ENCODE peak calls at places on chromosomes 13 and 19, in five cellular contexts. One of them, this sample, is unnamed.

GRCh38 chr13:26074706-26075105 is 22.9 kb upstream of the SHISA2 start:
- DNase-seq in fibroblast of lung: no peak
- DNase-seq in NCI-H2081: no peak
- DNase-seq in aorta: no peak
- DNase-seq in iris pigment epithelial cell: peak; percentile 26
- DNase-seq in this sample: no peak

GRCh38 chr13:41470187-41470586 is 12.8 kb downstream of the RGCC start:
- DNase-seq in aorta: no peak
- DNase-seq in NCI-H2081: no peak
- DNase-seq in iris pigment epithelial cell: no peak
- DNase-seq in fibroblast of lung: no peak
- DNase-seq in this sample: no peak

GRCh38 chr19:10895920-10896319 is 24.6 kb downstream of the CARM1 start:
- DNase-seq in iris pigment epithelial cell: no peak
- DNase-seq in NCI-H2081: no peak
- DNase-seq in fibroblast of lung: no peak
- DNase-seq in aorta: no peak
- DNase-seq in this sample: no peak

GRCh38 chr19:45311640-45312039 is 11.0 kb downstream of the CKM start:
- DNase-seq in aorta: peak; percentile 67
- DNase-seq in NCI-H2081: no peak
- DNase-seq in fibroblast of lung: no peak
- DNase-seq in iris pigment epithelial cell: no peak
- DNase-seq in this sample: no peak

GRCh38 chr13:113232208-113233003 is 23.0 kb downstream of the CUL4A start:
- DNase-seq in NCI-H2081: no peak
- DNase-seq in aorta: no peak
- DNase-seq in fibroblast of lung: no peak
- DNase-seq in iris pigment epithelial cell: no peak
- DNase-seq in this sample: no peak

GRCh38 chr19:51729781-51730180 is 6.0 kb upstream of the HAS1 start:
- DNase-seq in aorta: no peak
- DNase-seq in fibroblast of lung: no peak
- DNase-seq in NCI-H2081: no peak
- DNase-seq in iris pigment epithelial cell: no peak
- DNase-seq in this sample: no peak

GRCh38 chr19:54218960-54219661 is 3.7 kb downstream of the LILRB3 start:
- DNase-seq in iris pigment epithelial cell: no peak
- DNase-seq in NCI-H2081: no peak
- DNase-seq in aorta: no peak
- DNase-seq in fibroblast of lung: no peak
- DNase-seq in this sample: no peak

GRCh38 chr13:45055902-45056648 is 64.2 kb upstream of the GTF2F2 start:
- DNase-seq in aorta: no peak
- DNase-seq in NCI-H2081: no peak
- DNase-seq in iris pigment epithelial cell: peak; percentile 47
- DNase-seq in fibroblast of lung: peak; percentile 72
- DNase-seq in this sample: no peak

GRCh38 chr19:6811906-6812305 is 39.4 kb downstream of the VAV1 start:
- DNase-seq in fibroblast of lung: peak; percentile 37
- DNase-seq in NCI-H2081: no peak
- DNase-seq in iris pigment epithelial cell: peak; percentile 80
- DNase-seq in aorta: no peak
- DNase-seq in this sample: no peak

GRCh38 chr19:5281588-5281987 is 59.0 kb downstream of the PTPRS start:
- DNase-seq in iris pigment epithelial cell: no peak
- DNase-seq in fibroblast of lung: peak; percentile 11
- DNase-seq in aorta: peak; percentile 79
- DNase-seq in NCI-H2081: no peak
- DNase-seq in this sample: no peak

GRCh38 chr19:39516270-39516669 is 1.3 kb downstream of the SELENOV start:
- DNase-seq in aorta: peak; percentile 12
- DNase-seq in NCI-H2081: no peak
- DNase-seq in fibroblast of lung: no peak
- DNase-seq in iris pigment epithelial cell: no peak
- DNase-seq in this sample: no peak

GRCh38 chr13:66207610-66208009 is 1022.5 kb downstream of the PCDH9 start:
- DNase-seq in fibroblast of lung: no peak
- DNase-seq in NCI-H2081: no peak
- DNase-seq in iris pigment epithelial cell: peak; percentile 44
- DNase-seq in aorta: no peak
- DNase-seq in this sample: no peak

GRCh38 chr13:36766295-36766694 is 52.7 kb upstream of the RFXAP start:
- DNase-seq in NCI-H2081: no peak
- DNase-seq in iris pigment epithelial cell: peak; percentile 89
- DNase-seq in fibroblast of lung: peak; percentile 24
- DNase-seq in aorta: no peak
- DNase-seq in this sample: no peak

GRCh38 chr19:47274071-47274890 is at the start of gene INAFM1:
- DNase-seq in NCI-H2081: peak; percentile 91
- DNase-seq in aorta: peak; percentile 99
- DNase-seq in iris pigment epithelial cell: peak; percentile 92
- DNase-seq in fibroblast of lung: peak; percentile 94
- DNase-seq in this sample: peak; percentile 79

GRCh38 chr13:113726961-113727411 is 32.0 kb upstream of the TMEM255B start:
- DNase-seq in NCI-H2081: no peak
- DNase-seq in aorta: peak; percentile 42
- DNase-seq in fibroblast of lung: peak; percentile 35
- DNase-seq in iris pigment epithelial cell: peak; percentile 53
- DNase-seq in this sample: no peak

GRCh38 chr13:97356592-97356991 is 77.4 kb upstream of the RAP2A start:
- DNase-seq in NCI-H2081: no peak
- DNase-seq in fibroblast of lung: no peak
- DNase-seq in aorta: no peak
- DNase-seq in iris pigment epithelial cell: no peak
- DNase-seq in this sample: no peak

GRCh38 chr13:97295279-97296182 is 73.4 kb downstream of the MBNL2 start:
- DNase-seq in aorta: no peak
- DNase-seq in iris pigment epithelial cell: peak; percentile 68
- DNase-seq in NCI-H2081: no peak
- DNase-seq in fibroblast of lung: peak; percentile 91
- DNase-seq in this sample: no peak

GRCh38 chr13:91346062-91346461 is 1.4 kb upstream of the MIR17HG start:
- DNase-seq in iris pigment epithelial cell: no peak
- DNase-seq in NCI-H2081: no peak
- DNase-seq in aorta: no peak
- DNase-seq in fibroblast of lung: no peak
- DNase-seq in this sample: no peak

GRCh38 chr19:58479736-58480480 is 3.8 kb downstream of the ZNF446 start:
- DNase-seq in NCI-H2081: no peak
- DNase-seq in fibroblast of lung: no peak
- DNase-seq in aorta: no peak
- DNase-seq in iris pigment epithelial cell: no peak
- DNase-seq in this sample: no peak

GRCh38 chr13:101267656-101268055 is 148.7 kb downstream of the NALCN start:
- DNase-seq in NCI-H2081: no peak
- DNase-seq in aorta: no peak
- DNase-seq in fibroblast of lung: no peak
- DNase-seq in iris pigment epithelial cell: no peak
- DNase-seq in this sample: no peak

GRCh38 chr19:33212024-33212772 is 13.5 kb downstream of the SLC7A10 start:
- DNase-seq in NCI-H2081: no peak
- DNase-seq in fibroblast of lung: no peak
- DNase-seq in iris pigment epithelial cell: no peak
- DNase-seq in aorta: no peak
- DNase-seq in this sample: no peak

This sample was measured in NCI-H526 treated with DMSO at 0.1 percent for 48 hours.